ENCODE peak calls at places on chromosomes 6 and 20, in nine cellular contexts. One of them, this sample, is unnamed.

GRCh38 chr6:21357262-21357661 is 236.3 kb upstream of the SOX4 start:
- DNase-seq in EH: no peak
- DNase-seq in nephron progenitor cell: no peak
- DNase-seq in GM12865: no peak
- DNase-seq in cardiac fibroblast: no peak
- DNase-seq in fibroblast of lung: no peak
- DNase-seq in A549: no peak
- DNase-seq in T follicular helper cell: no peak
- DNase-seq in fibroblast of the conjunctiva: no peak
- DNase-seq in this sample: no peak

GRCh38 chr6:161198781-161199505 is 74.9 kb downstream of the AGPAT4 start:
- DNase-seq in fibroblast of lung: no peak
- DNase-seq in EH: no peak
- DNase-seq in T follicular helper cell: no peak
- DNase-seq in nephron progenitor cell: no peak
- DNase-seq in GM12865: no peak
- DNase-seq in cardiac fibroblast: no peak
- DNase-seq in A549: no peak
- DNase-seq in fibroblast of the conjunctiva: peak
- DNase-seq in this sample: no peak

GRCh38 chr20:59697082-59697481 is 92.7 kb downstream of the PHACTR3 start:
- DNase-seq in fibroblast of the conjunctiva: no peak
- DNase-seq in A549: no peak
- DNase-seq in T follicular helper cell: no peak
- DNase-seq in EH: no peak
- DNase-seq in cardiac fibroblast: no peak
- DNase-seq in fibroblast of lung: no peak
- DNase-seq in nephron progenitor cell: no peak
- DNase-seq in GM12865: no peak
- DNase-seq in this sample: no peak

GRCh38 chr6:52893803-52894202 is 15.7 kb downstream of the GSTA3 start:
- DNase-seq in fibroblast of lung: no peak
- DNase-seq in nephron progenitor cell: no peak
- DNase-seq in T follicular helper cell: no peak
- DNase-seq in GM12865: no peak
- DNase-seq in cardiac fibroblast: no peak
- DNase-seq in EH: no peak
- DNase-seq in A549: no peak
- DNase-seq in fibroblast of the conjunctiva: no peak
- DNase-seq in this sample: no peak

GRCh38 chr6:61887425-61887824 is 398.6 kb downstream of the KHDRBS2 start:
- DNase-seq in A549: no peak
- DNase-seq in GM12865: no peak
- DNase-seq in EH: no peak
- DNase-seq in T follicular helper cell: no peak
- DNase-seq in nephron progenitor cell: no peak
- DNase-seq in cardiac fibroblast: no peak
- DNase-seq in fibroblast of the conjunctiva: no peak
- DNase-seq in fibroblast of lung: no peak
- DNase-seq in this sample: no peak

GRCh38 chr6:168088161-168089106 is 9.4 kb upstream of the FRMD1 start:
- DNase-seq in A549: no peak
- DNase-seq in EH: peak
- DNase-seq in nephron progenitor cell: peak
- DNase-seq in fibroblast of lung: peak
- DNase-seq in GM12865: no peak
- DNase-seq in cardiac fibroblast: peak
- DNase-seq in T follicular helper cell: no peak
- DNase-seq in fibroblast of the conjunctiva: no peak
- DNase-seq in this sample: no peak

GRCh38 chr20:34516874-34517542 is 786 bp downstream of the DYNLRB1 start:
- DNase-seq in A549: no peak
- DNase-seq in fibroblast of lung: no peak
- DNase-seq in GM12865: peak
- DNase-seq in EH: no peak
- DNase-seq in fibroblast of the conjunctiva: no peak
- DNase-seq in T follicular helper cell: no peak
- DNase-seq in nephron progenitor cell: peak
- DNase-seq in cardiac fibroblast: no peak
- DNase-seq in this sample: no peak

GRCh38 chr6:5081955-5082354 is 3.2 kb upstream of the PPP1R3G start:
- DNase-seq in A549: no peak
- DNase-seq in fibroblast of the conjunctiva: no peak
- DNase-seq in T follicular helper cell: no peak
- DNase-seq in fibroblast of lung: peak
- DNase-seq in nephron progenitor cell: no peak
- DNase-seq in cardiac fibroblast: no peak
- DNase-seq in EH: peak
- DNase-seq in GM12865: no peak
- DNase-seq in this sample: no peak

GRCh38 chr20:32979201-32979998 is 24.8 kb downstream of the SUN5 start:
- DNase-seq in fibroblast of the conjunctiva: no peak
- DNase-seq in EH: no peak
- DNase-seq in fibroblast of lung: no peak
- DNase-seq in cardiac fibroblast: no peak
- DNase-seq in GM12865: no peak
- DNase-seq in nephron progenitor cell: no peak
- DNase-seq in T follicular helper cell: no peak
- DNase-seq in A549: no peak
- DNase-seq in this sample: no peak

GRCh38 chr6:157059781-157060180 is 263.5 kb downstream of the TMEM242 start:
- DNase-seq in EH: no peak
- DNase-seq in T follicular helper cell: no peak
- DNase-seq in nephron progenitor cell: no peak
- DNase-seq in A549: no peak
- DNase-seq in GM12865: no peak
- DNase-seq in cardiac fibroblast: peak
- DNase-seq in fibroblast of lung: peak
- DNase-seq in fibroblast of the conjunctiva: no peak
- DNase-seq in this sample: no peak

GRCh38 chr20:5001174-5002076 is at the start of gene SLC23A2:
- DNase-seq in A549: peak
- DNase-seq in fibroblast of the conjunctiva: no peak
- DNase-seq in fibroblast of lung: peak
- DNase-seq in cardiac fibroblast: peak
- DNase-seq in GM12865: peak
- DNase-seq in nephron progenitor cell: peak
- DNase-seq in EH: peak
- DNase-seq in T follicular helper cell: peak
- DNase-seq in this sample: no peak

GRCh38 chr6:154590770-154591169 is 80.3 kb upstream of the CNKSR3 start:
- DNase-seq in A549: no peak
- DNase-seq in T follicular helper cell: no peak
- DNase-seq in fibroblast of lung: no peak
- DNase-seq in fibroblast of the conjunctiva: no peak
- DNase-seq in EH: no peak
- DNase-seq in cardiac fibroblast: no peak
- DNase-seq in GM12865: no peak
- DNase-seq in nephron progenitor cell: no peak
- DNase-seq in this sample: no peak

GRCh38 chr20:10671850-10672578 is 1.8 kb downstream of the JAG1 start:
- DNase-seq in fibroblast of lung: peak
- DNase-seq in GM12865: peak
- DNase-seq in T follicular helper cell: no peak
- DNase-seq in EH: peak
- DNase-seq in A549: no peak
- DNase-seq in fibroblast of the conjunctiva: no peak
- DNase-seq in nephron progenitor cell: peak
- DNase-seq in cardiac fibroblast: no peak
- DNase-seq in this sample: no peak

GRCh38 chr6:166580076-166581050 is 6.1 kb downstream of the RAMACL start:
- DNase-seq in GM12865: no peak
- DNase-seq in nephron progenitor cell: no peak
- DNase-seq in EH: peak
- DNase-seq in cardiac fibroblast: no peak
- DNase-seq in fibroblast of lung: peak
- DNase-seq in T follicular helper cell: no peak
- DNase-seq in A549: no peak
- DNase-seq in fibroblast of the conjunctiva: no peak
- DNase-seq in this sample: no peak

GRCh38 chr20:11117808-11118528 is 444.2 kb upstream of the JAG1 start:
- DNase-seq in fibroblast of the conjunctiva: no peak
- DNase-seq in A549: peak
- DNase-seq in T follicular helper cell: no peak
- DNase-seq in EH: peak
- DNase-seq in GM12865: no peak
- DNase-seq in cardiac fibroblast: peak
- DNase-seq in nephron progenitor cell: no peak
- DNase-seq in fibroblast of lung: peak
- DNase-seq in this sample: peak

GRCh38 chr6:54053893-54054391 is 57.3 kb upstream of the MLIP start:
- DNase-seq in A549: no peak
- DNase-seq in nephron progenitor cell: no peak
- DNase-seq in T follicular helper cell: no peak
- DNase-seq in EH: peak
- DNase-seq in GM12865: no peak
- DNase-seq in fibroblast of lung: peak
- DNase-seq in cardiac fibroblast: peak
- DNase-seq in fibroblast of the conjunctiva: peak
- DNase-seq in this sample: peak

GRCh38 chr20:58054744-58055373 is 173.6 kb downstream of the ANKRD60 start:
- DNase-seq in fibroblast of the conjunctiva: no peak
- DNase-seq in cardiac fibroblast: peak
- DNase-seq in GM12865: no peak
- DNase-seq in T follicular helper cell: no peak
- DNase-seq in EH: no peak
- DNase-seq in A549: no peak
- DNase-seq in nephron progenitor cell: no peak
- DNase-seq in fibroblast of lung: no peak
- DNase-seq in this sample: no peak

GRCh38 chr20:42043921-42044320 is 425.7 kb upstream of the CHD6 start:
- DNase-seq in nephron progenitor cell: no peak
- DNase-seq in cardiac fibroblast: no peak
- DNase-seq in EH: no peak
- DNase-seq in T follicular helper cell: no peak
- DNase-seq in fibroblast of lung: no peak
- DNase-seq in GM12865: no peak
- DNase-seq in A549: no peak
- DNase-seq in fibroblast of the conjunctiva: no peak
- DNase-seq in this sample: no peak

GRCh38 chr6:52550014-52550575 is 26.8 kb downstream of the TRAM2 start:
- DNase-seq in EH: peak
- DNase-seq in T follicular helper cell: no peak
- DNase-seq in cardiac fibroblast: no peak
- DNase-seq in nephron progenitor cell: no peak
- DNase-seq in GM12865: no peak
- DNase-seq in fibroblast of lung: peak
- DNase-seq in A549: no peak
- DNase-seq in fibroblast of the conjunctiva: no peak
- DNase-seq in this sample: no peak

GRCh38 chr20:50957798-50958732 is at the start of gene DPM1:
- DNase-seq in cardiac fibroblast: peak
- DNase-seq in T follicular helper cell: peak
- DNase-seq in fibroblast of the conjunctiva: peak
- DNase-seq in fibroblast of lung: peak
- DNase-seq in nephron progenitor cell: peak
- DNase-seq in A549: peak
- DNase-seq in GM12865: peak
- DNase-seq in EH: peak
- DNase-seq in this sample: no peak

GRCh38 chr20:58651548-58651822 is 402 bp downstream of the STX16 start:
- DNase-seq in nephron progenitor cell: no peak
- DNase-seq in cardiac fibroblast: no peak
- DNase-seq in A549: no peak
- DNase-seq in T follicular helper cell: no peak
- DNase-seq in GM12865: no peak
- DNase-seq in fibroblast of lung: no peak
- DNase-seq in EH: no peak
- DNase-seq in fibroblast of the conjunctiva: no peak
- DNase-seq in this sample: no peak

GRCh38 chr6:41080623-41081022 is 7.8 kb downstream of the NFYA start:
- DNase-seq in EH: no peak
- DNase-seq in fibroblast of lung: no peak
- DNase-seq in fibroblast of the conjunctiva: no peak
- DNase-seq in nephron progenitor cell: no peak
- DNase-seq in T follicular helper cell: no peak
- DNase-seq in A549: no peak
- DNase-seq in cardiac fibroblast: no peak
- DNase-seq in GM12865: no peak
- DNase-seq in this sample: no peak